ENCODE peak calls at places on chromosomes 2 and 18, in nine cellular contexts. X is stimulated activated CD8-positive, alpha-beta memory T cell treated with anti-CD3 and anti-CD28 coated beads, Interleukin-12 subunit alpha, Interleukin-12 subunit beta, amount 100 ng/mL, for 1 hour; H is SW480; N is HEK293T; B is AG09309; R is cardiac muscle cell; A is stimulated activated CD4-positive, alpha-beta T cell treated with anti-CD3 and anti-CD28 coated beads, Interleukin-2, amount 100 ng/mL, for 48 hours; E is SHP77 treated with DMSO at 0.1 percent for 48 hours; I is RCC 7860. M is an unnamed sample.

GRCh38 chr2:209772316-209772715 is 684 bp downstream of the UNC80 start:
- DNase-seq in R (peak; percentile 22), X (no peak), A (no peak), B (no peak), H (no peak), I (no peak), E (peak; percentile 54), N (peak; percentile 9), M (no peak)

GRCh38 chr2:118047273-118047898 is 33.5 kb upstream of the CCDC93 start:
- DNase-seq in I (peak; percentile 20), A (no peak), X (no peak), E (no peak), R (no peak), B (no peak), H (no peak), N (no peak), M (peak; percentile 39)

GRCh38 chr18:75276813-75277628 is 66.4 kb downstream of the TSHZ1 start:
- DNase-seq in N (no peak), B (peak; percentile 51), A (no peak), X (no peak), H (no peak), E (no peak), R (no peak), I (no peak), M (no peak)

GRCh38 chr2:110852541-110853263 is 120.3 kb downstream of the ACOXL start:
- DNase-seq in N (no peak), X (peak; percentile 26), I (no peak), E (no peak), R (no peak), H (no peak), B (no peak), A (no peak), M (no peak)

GRCh38 chr2:27322301-27322765 is 564 bp downstream of the MPV17 start:
- DNase-seq in X (no peak), E (no peak), A (no peak), I (peak; percentile 23), N (peak; percentile 21), R (no peak), B (no peak), H (peak; percentile 33), M (no peak)

GRCh38 chr2:48504647-48505327 is 25.2 kb upstream of the STON1 start:
- DNase-seq in X (no peak), I (no peak), R (no peak), E (no peak), B (no peak), N (no peak), A (no peak), H (no peak), M (no peak)

GRCh38 chr2:47070920-47071824 is 83.9 kb downstream of the STPG4 start:
- DNase-seq in N (no peak), A (peak; percentile 29), I (peak; percentile 95), B (peak; percentile 85), R (no peak), E (no peak), H (peak; percentile 88), X (no peak), M (no peak)

GRCh38 chr2:169395821-169396374 is 33.6 kb upstream of the LRP2 start:
- DNase-seq in R (no peak), X (no peak), B (no peak), I (no peak), A (no peak), N (peak; percentile 12), E (no peak), H (no peak), M (no peak)

GRCh38 chr2:237717366-237718276 is 81.0 kb upstream of the RBM44 start:
- DNase-seq in H (no peak), R (no peak), N (no peak), A (no peak), I (no peak), X (no peak), E (no peak), B (no peak), M (no peak)

GRCh38 chr2:228652366-228652765 is 470.9 kb upstream of the SPHKAP start:
- DNase-seq in R (no peak), X (no peak), E (no peak), N (no peak), A (no peak), H (no peak), B (no peak), I (no peak), M (no peak)

GRCh38 chr18:43877922-43878321 is 600.6 kb upstream of the SYT4 start:
- DNase-seq in H (no peak), R (no peak), A (no peak), N (no peak), B (no peak), I (no peak), E (no peak), X (no peak), M (no peak)

GRCh38 chr2:47509250-47509649 is 106.3 kb downstream of the MSH2 start:
- DNase-seq in E (no peak), A (no peak), I (no peak), H (no peak), X (no peak), R (no peak), N (no peak), B (no peak), M (no peak)

GRCh38 chr2:18626256-18626668 is 36.9 kb upstream of the NT5C1B start:
- DNase-seq in I (no peak), R (no peak), N (no peak), E (no peak), A (no peak), B (peak; percentile 60), X (no peak), H (no peak), M (no peak)

GRCh38 chr2:173851256-173851655 is 113.9 kb downstream of the SP3 start:
- DNase-seq in E (no peak), H (no peak), I (no peak), B (peak; percentile 39), R (no peak), X (no peak), N (no peak), A (no peak), M (no peak)

GRCh38 chr2:159225025-159226016 is 61.2 kb downstream of the WDSUB1 start:
- DNase-seq in H (no peak), A (no peak), I (no peak), E (no peak), X (no peak), B (no peak), R (no peak), N (no peak), M (no peak)